ENCODE peak calls at places on chromosomes 3 and 15, in nine cellular contexts. V is GM23338, Z is OCI-LY7, P is PC-9, X is GM23248, C is K562, K is MM.1S, Y is keratinocyte, U is endothelial cell of umbilical vein. M is an unnamed sample. For H4K20me1 and H3K4me1, the result is how much of the 10 kb centered on the place peaks cover.

GRCh38 chr3:89353465-89353864 is 246.0 kb downstream of the EPHA3 start:
- DNase-seq in V (no peak), Z (no peak), P (peak), X (peak), C (no peak), K (no peak), Y (no peak), U (no peak), M (no peak)

GRCh38 chr15:45022871-45023658 is at the start of gene SORD:
- DNase-seq in V (peak), Z (peak), P (peak), X (peak), C (peak), K (peak), Y (peak), U (peak), M (peak)

GRCh38 chr15:99707481-99708270 is 25.6 kb downstream of the LYSMD4 start:
- DNase-seq in V (no peak), Z (no peak), P (no peak), X (peak), C (no peak), K (peak), Y (no peak), U (peak), M (no peak)

GRCh38 chr15:101394056-101394630 is 95.4 kb downstream of the PCSK6 start:
- DNase-seq in V (no peak), Z (no peak), P (no peak), X (no peak), C (no peak), K (no peak), Y (no peak), U (no peak), M (no peak)

GRCh38 chr15:77553257-77553656 is 79.5 kb downstream of the LINGO1 start:
- DNase-seq in V (no peak), Z (no peak), P (no peak), X (no peak), C (no peak), K (no peak), Y (no peak), U (no peak), M (no peak)

GRCh38 chr15:95119041-95119440 is 887.7 kb downstream of the MCTP2 start:
- DNase-seq in V (no peak), Z (no peak), P (no peak), X (peak), C (no peak), K (no peak), Y (no peak), U (no peak), M (no peak)

GRCh38 chr3:71269896-71270295 is 313.6 kb downstream of the FOXP1 start:
- DNase-seq in V (no peak), Z (no peak), P (no peak), X (no peak), C (no peak), K (no peak), Y (no peak), U (no peak), M (no peak)

GRCh38 chr3:164984947-164985346 is 93.3 kb downstream of the SI start:
- DNase-seq in V (no peak), Z (no peak), P (no peak), X (no peak), C (no peak), K (no peak), Y (no peak), U (no peak), M (no peak)

GRCh38 chr15:63986751-63987341 is 59.4 kb downstream of the DAPK2 start:
- DNase-seq in V (no peak), Z (peak), P (no peak), X (peak), C (no peak), K (no peak), Y (no peak), U (no peak), M (no peak)

GRCh38 chr15:23994273-23994672 is 307.2 kb upstream of the NDN start:
- DNase-seq in V (no peak), Z (no peak), P (no peak), X (no peak), C (no peak), K (no peak), Y (no peak), U (no peak), M (no peak)

GRCh38 chr15:84653584-84653909 is 536 bp downstream of the WDR73 start:
- DNase-seq in V (no peak), Z (no peak), P (no peak), X (no peak), C (no peak), K (no peak), Y (no peak), U (no peak), M (no peak)

GRCh38 chr15:55661431-55661830 is 73.3 kb upstream of the PYGO1 start:
- DNase-seq in V (peak), Z (no peak), P (no peak), X (no peak), C (no peak), K (peak), Y (no peak), U (peak), M (peak)

GRCh38 chr3:182327196-182327681 is 466.1 kb upstream of the ATP11B start:
- DNase-seq in V (peak), Z (no peak), P (no peak), X (no peak), C (no peak), K (no peak), Y (no peak), U (no peak), M (no peak)

GRCh38 chr3:120559228-120560061 is 36.7 kb upstream of the NDUFB4 start:
- DNase-seq in V (peak), Z (no peak), P (peak), X (peak), C (peak), K (no peak), Y (peak), U (peak), M (peak)

GRCh38 chr3:9468460-9468859 is 71.0 kb downstream of the SETD5 start:
- DNase-seq in V (no peak), Z (no peak), P (no peak), X (peak), C (peak), K (no peak), Y (no peak), U (no peak), M (no peak)

GRCh38 chr3:167876603-167877325 is 141.2 kb downstream of the SERPINI1 start:
- DNase-seq in V (no peak), Z (no peak), P (no peak), X (peak), C (no peak), K (no peak), Y (no peak), U (no peak), M (peak)

GRCh38 chr15:52656412-52656811 is 22.8 kb downstream of the ATOSA start:
- DNase-seq in V (no peak), Z (no peak), P (no peak), X (no peak), C (no peak), K (peak), Y (no peak), U (no peak), M (no peak)

GRCh38 chr15:100520132-100520921 is 8.4 kb downstream of the CERS3 start:
- DNase-seq in V (no peak), Z (no peak), P (no peak), X (no peak), C (no peak), K (no peak), Y (no peak), U (no peak), M (no peak)

GRCh38 chr15:70401709-70402108 is 304.0 kb upstream of the TLE3 start:
- DNase-seq in V (no peak), Z (no peak), P (no peak), X (peak), C (no peak), K (no peak), Y (no peak), U (no peak), M (no peak)

GRCh38 chr3:183239046-183239445 is 14.0 kb upstream of the B3GNT5 start:
- DNase-seq in V (no peak), Z (no peak), P (no peak), X (no peak), C (no peak), K (no peak), Y (no peak), U (no peak), M (no peak)

GRCh38 chr3:124780356-124780755 is 50.1 kb downstream of the UMPS start:
- DNase-seq in V (peak), Z (no peak), P (no peak), X (peak), C (no peak), K (no peak), Y (no peak), U (no peak), M (peak)

GRCh38 chr3:12944413-12944812 is 103.0 kb upstream of the RPL32 start:
- DNase-seq in V (peak), Z (no peak), P (peak), X (peak), C (no peak), K (no peak), Y (no peak), U (no peak), M (no peak)

GRCh38 chr15:25408428-25408827 is 30.4 kb downstream of the UBE3A start:
- DNase-seq in V (no peak), Z (no peak), P (no peak), X (peak), C (no peak), K (no peak), Y (no peak), U (no peak), M (no peak)

GRCh38 chr3:23518441-23518840 is 287.3 kb upstream of the UBE2E1 start:
- DNase-seq in V (no peak), Z (no peak), P (no peak), X (no peak), C (no peak), K (no peak), Y (no peak), U (no peak), M (no peak)

GRCh38 chr15:77672110-77672509 is 39.4 kb upstream of the LINGO1 start:
- DNase-seq in V (no peak), Z (no peak), P (no peak), X (no peak), C (no peak), K (no peak), Y (no peak), U (no peak), M (no peak)

GRCh38 chr3:25430942-25431570 is 3.0 kb downstream of the RARB start:
- DNase-seq in V (no peak), Z (no peak), P (no peak), X (no peak), C (no peak), K (no peak), Y (no peak), U (peak), M (no peak)

GRCh38 chr3:43364926-43365325 is 78.6 kb downstream of the SNRK start:
- DNase-seq in V (no peak), Z (no peak), P (no peak), X (no peak), C (no peak), K (no peak), Y (no peak), U (no peak), M (no peak)

GRCh38 chr15:52498700-52499099 is 30.0 kb downstream of the MYO5A start:
- DNase-seq in V (no peak), Z (no peak), P (no peak), X (no peak), C (no peak), K (no peak), Y (no peak), U (no peak), M (no peak)

GRCh38 chr3:133595341-133595740 is 21.9 kb downstream of the CDV3 start:
- DNase-seq in V (no peak), Z (no peak), P (no peak), X (peak), C (no peak), K (no peak), Y (no peak), U (peak), M (no peak)

GRCh38 chr3:4493931-4494806 is 1.0 kb downstream of the ITPR1 start:
- DNase-seq in V (peak), Z (peak), P (peak), X (peak), C (peak), K (no peak), Y (no peak), U (peak), M (peak)

GRCh38 chr15:45393851-45394250 is 15.5 kb upstream of the GATM start:
- DNase-seq in V (peak), Z (peak), P (peak), X (peak), C (no peak), K (no peak), Y (no peak), U (no peak), M (peak)

GRCh38 chr3:169255506-169255905 is 408.0 kb downstream of the MECOM start:
- DNase-seq in V (no peak), Z (no peak), P (no peak), X (no peak), C (no peak), K (no peak), Y (no peak), U (no peak), M (no peak)

GRCh38 chr3:15989419-15989818 is 185.1 kb upstream of the GALNT15 start:
- DNase-seq in V (peak), Z (peak), P (no peak), X (peak), C (no peak), K (no peak), Y (no peak), U (no peak), M (no peak)

GRCh38 chr15:76064375-76064774 is 4.6 kb downstream of the TMEM266 start:
- DNase-seq in V (no peak), Z (no peak), P (no peak), X (no peak), C (no peak), K (no peak), Y (no peak), U (no peak), M (no peak)

GRCh38 chr3:42078686-42079085 is 12.5 kb upstream of the TRAK1 start:
- DNase-seq in V (peak), Z (no peak), P (no peak), X (peak), C (no peak), K (no peak), Y (no peak), U (no peak), M (no peak)

GRCh38 chr3:26345613-26346012 is 277.0 kb upstream of the LRRC3B start:
- DNase-seq in V (peak), Z (no peak), P (no peak), X (no peak), C (no peak), K (no peak), Y (no peak), U (no peak), M (no peak)

GRCh38 chr15:83653639-83654378 is at the start of gene ADAMTSL3:
- DNase-seq in V (peak), Z (no peak), P (peak), X (peak), C (no peak), K (no peak), Y (no peak), U (no peak), M (peak)

GRCh38 chr3:143134446-143134845 is 14.9 kb downstream of the CHST2 start:
- DNase-seq in V (no peak), Z (no peak), P (no peak), X (peak), C (no peak), K (no peak), Y (no peak), U (peak), M (no peak)

GRCh38 chr3:48030188-48030587 is 14.0 kb upstream of the MAP4 start:
- DNase-seq in V (no peak), Z (no peak), P (no peak), X (no peak), C (no peak), K (no peak), Y (no peak), U (no peak), M (no peak)
- H4K20me1 ChIP-seq in V (under half), Z (under half), P (under half), X (under half), C (under half), K (under half), Y (half or more), U (under half), M (under half)

DNA sequence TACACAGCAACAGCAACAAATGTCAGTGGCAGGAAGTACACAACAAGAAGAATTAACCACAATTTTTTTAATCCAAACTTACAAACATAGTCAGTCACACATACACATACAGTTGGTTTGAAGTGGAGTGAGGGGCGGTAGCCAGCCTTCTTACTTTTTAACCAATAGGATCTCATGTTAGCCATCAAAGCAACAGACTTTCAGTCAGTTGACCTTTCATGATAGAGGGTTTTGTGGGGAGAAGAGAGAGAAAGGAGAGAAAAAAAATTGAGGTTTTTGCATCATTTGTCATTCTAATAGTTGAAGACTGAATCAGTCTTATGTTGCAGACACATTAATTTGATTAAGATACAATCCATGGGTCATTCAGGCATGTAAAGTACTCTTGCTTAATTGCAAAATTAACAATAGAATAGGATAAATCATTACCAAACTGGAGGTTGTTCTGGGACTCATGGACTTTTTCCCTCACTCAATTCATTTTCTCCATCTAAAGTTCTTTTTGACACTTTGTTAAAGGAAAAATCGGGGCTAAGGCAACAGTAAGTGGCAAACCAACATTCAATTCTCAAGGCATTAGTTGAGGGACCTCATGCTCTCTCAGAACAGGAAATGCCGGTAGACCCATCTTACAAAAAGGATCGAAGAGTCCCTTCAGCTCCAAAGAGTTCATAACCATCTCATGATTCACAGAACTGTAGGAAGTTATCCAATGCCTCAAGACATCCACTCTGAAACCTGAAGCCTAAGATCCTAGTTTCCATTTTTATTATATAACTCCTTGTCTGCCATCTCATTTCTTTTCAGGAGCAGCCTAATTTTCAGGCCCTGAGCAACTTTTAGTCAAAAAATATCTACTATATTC is 159.5 kb upstream of the LPP start:
- DNase-seq in V (no peak), Z (no peak), P (no peak), X (peak), C (no peak), K (no peak), Y (no peak), U (no peak), M (no peak)
- H3K4me1 ChIP-seq in V (under half), Z (half or more), P (under half), X (under half), C (under half), K (under half), Y (under half), U (under half), M (under half)

GRCh38 chr3:193595939-193596487 is 3.0 kb downstream of the OPA1 start:
- DNase-seq in V (peak), Z (no peak), P (no peak), X (no peak), C (no peak), K (no peak), Y (no peak), U (no peak), M (no peak)

GRCh38 chr3:193594946-193595689 is 2.1 kb downstream of the OPA1 start:
- DNase-seq in V (peak), Z (no peak), P (no peak), X (peak), C (no peak), K (no peak), Y (no peak), U (no peak), M (no peak)

GRCh38 chr3:193593666-193594025 is 638 bp downstream of the OPA1 start:
- DNase-seq in V (peak), Z (peak), P (no peak), X (peak), C (peak), K (peak), Y (no peak), U (peak), M (peak)

GRCh38 chr3:193599393-193599792 is 6.4 kb downstream of the OPA1 start:
- DNase-seq in V (no peak), Z (no peak), P (no peak), X (no peak), C (peak), K (no peak), Y (no peak), U (no peak), M (no peak)

GRCh38 chr3:193598202-193598601 is 5.2 kb downstream of the OPA1 start:
- DNase-seq in V (no peak), Z (no peak), P (no peak), X (no peak), C (peak), K (no peak), Y (no peak), U (no peak), M (no peak)
- H4K20me1 ChIP-seq in V (under half), Z (under half), P (under half), X (under half), C (under half), K (under half), Y (under half), U (under half), M (under half)

GRCh38 chr15:66787472-66787871 is 85.4 kb downstream of the SMAD6 start:
- DNase-seq in V (no peak), Z (no peak), P (no peak), X (no peak), C (no peak), K (no peak), Y (no peak), U (no peak), M (no peak)

GRCh38 chr15:66789029-66790025 is 87.3 kb downstream of the SMAD6 start:
- DNase-seq in V (peak), Z (peak), P (no peak), X (peak), C (peak), K (no peak), Y (no peak), U (peak), M (peak)

GRCh38 chr15:66786708-66787471 is 84.9 kb downstream of the SMAD6 start:
- DNase-seq in V (no peak), Z (no peak), P (no peak), X (no peak), C (no peak), K (no peak), Y (no peak), U (no peak), M (no peak)

GRCh38 chr15:66786222-66786621 is 84.2 kb downstream of the SMAD6 start:
- DNase-seq in V (no peak), Z (no peak), P (no peak), X (no peak), C (no peak), K (no peak), Y (no peak), U (no peak), M (no peak)

GRCh38 chr15:66788024-66788423 is 86.0 kb downstream of the SMAD6 start:
- DNase-seq in V (no peak), Z (no peak), P (no peak), X (no peak), C (no peak), K (no peak), Y (no peak), U (no peak), M (no peak)
- H3K4me1 ChIP-seq in V (under half), Z (under half), P (under half), X (under half), C (under half), K (under half), Y (under half), U (under half), M (under half)

GRCh38 chr3:185778821-185779220 is 46.0 kb downstream of the IGF2BP2 start:
- DNase-seq in V (no peak), Z (no peak), P (no peak), X (no peak), C (no peak), K (no peak), Y (no peak), U (no peak), M (no peak)

GRCh38 chr3:185781759-185782158 is 43.1 kb downstream of the IGF2BP2 start:
- DNase-seq in V (no peak), Z (no peak), P (no peak), X (peak), C (no peak), K (no peak), Y (peak), U (no peak), M (no peak)

GRCh38 chr3:185779461-185779860 is 45.4 kb downstream of the IGF2BP2 start:
- DNase-seq in V (peak), Z (no peak), P (no peak), X (no peak), C (no peak), K (no peak), Y (no peak), U (no peak), M (no peak)

GRCh38 chr3:185778069-185778468 is 46.8 kb downstream of the IGF2BP2 start:
- DNase-seq in V (no peak), Z (no peak), P (no peak), X (no peak), C (no peak), K (no peak), Y (no peak), U (no peak), M (no peak)
- H4K20me1 ChIP-seq in V (under half), Z (under half), P (half or more), X (half or more), C (under half), K (under half), Y (under half), U (under half), M (half or more)